ENCODE peak calls at places on chromosomes 12 and 14, in ten cellular contexts. One of them, this sample, is unnamed.

GRCh38 chr12:71731439-71732356 is 23.0 kb upstream of the RAB21 start:
- DNase-seq in A549: peak
- DNase-seq in Calu3: peak
- DNase-seq in DND-41: no peak
- DNase-seq in endothelial cell: no peak
- DNase-seq in RWPE1: no peak
- DNase-seq in HepG2: peak
- DNase-seq in nephron progenitor cell: no peak
- DNase-seq in dorsolateral prefrontal cortex: no peak
- DNase-seq in lung: no peak
- DNase-seq in this sample: no peak

GRCh38 chr14:93682459-93682858 is 105.8 kb downstream of the PRIMA1 start:
- DNase-seq in dorsolateral prefrontal cortex: no peak
- DNase-seq in RWPE1: no peak
- DNase-seq in DND-41: no peak
- DNase-seq in HepG2: no peak
- DNase-seq in lung: no peak
- DNase-seq in Calu3: no peak
- DNase-seq in endothelial cell: no peak
- DNase-seq in A549: no peak
- DNase-seq in nephron progenitor cell: no peak
- DNase-seq in this sample: no peak

GRCh38 chr14:20823859-20824258 is 21.2 kb upstream of the RNASE1 start:
- DNase-seq in A549: no peak
- DNase-seq in lung: no peak
- DNase-seq in dorsolateral prefrontal cortex: no peak
- DNase-seq in Calu3: no peak
- DNase-seq in nephron progenitor cell: no peak
- DNase-seq in DND-41: no peak
- DNase-seq in endothelial cell: no peak
- DNase-seq in HepG2: no peak
- DNase-seq in RWPE1: no peak
- DNase-seq in this sample: no peak

GRCh38 chr14:99612065-99612736 is 8.2 kb upstream of the CCDC85C start:
- DNase-seq in lung: no peak
- DNase-seq in A549: no peak
- DNase-seq in HepG2: no peak
- DNase-seq in endothelial cell: no peak
- DNase-seq in RWPE1: no peak
- DNase-seq in dorsolateral prefrontal cortex: no peak
- DNase-seq in Calu3: no peak
- DNase-seq in nephron progenitor cell: no peak
- DNase-seq in DND-41: no peak
- DNase-seq in this sample: no peak

GRCh38 chr12:9052610-9053009 is 63.1 kb downstream of the A2M start:
- DNase-seq in DND-41: no peak
- DNase-seq in lung: no peak
- DNase-seq in RWPE1: no peak
- DNase-seq in dorsolateral prefrontal cortex: no peak
- DNase-seq in HepG2: no peak
- DNase-seq in Calu3: no peak
- DNase-seq in endothelial cell: no peak
- DNase-seq in nephron progenitor cell: no peak
- DNase-seq in A549: no peak
- DNase-seq in this sample: no peak

GRCh38 chr12:2003676-2004112 is 563 bp downstream of the DCP1B start:
- DNase-seq in lung: no peak
- DNase-seq in A549: no peak
- DNase-seq in DND-41: no peak
- DNase-seq in HepG2: no peak
- DNase-seq in RWPE1: peak
- DNase-seq in Calu3: no peak
- DNase-seq in nephron progenitor cell: no peak
- DNase-seq in endothelial cell: no peak
- DNase-seq in dorsolateral prefrontal cortex: peak
- DNase-seq in this sample: no peak

GRCh38 chr14:102752239-102752847 is 24.9 kb upstream of the TRAF3 start:
- DNase-seq in HepG2: no peak
- DNase-seq in RWPE1: no peak
- DNase-seq in DND-41: no peak
- DNase-seq in lung: no peak
- DNase-seq in Calu3: no peak
- DNase-seq in A549: no peak
- DNase-seq in nephron progenitor cell: no peak
- DNase-seq in endothelial cell: no peak
- DNase-seq in dorsolateral prefrontal cortex: no peak
- DNase-seq in this sample: no peak

GRCh38 chr12:127677537-127678131 is 589.3 kb upstream of the TMEM132C start:
- DNase-seq in endothelial cell: peak
- DNase-seq in DND-41: peak
- DNase-seq in HepG2: peak
- DNase-seq in nephron progenitor cell: peak
- DNase-seq in RWPE1: peak
- DNase-seq in dorsolateral prefrontal cortex: peak
- DNase-seq in A549: peak
- DNase-seq in lung: peak
- DNase-seq in Calu3: peak
- DNase-seq in this sample: no peak

DNA sequence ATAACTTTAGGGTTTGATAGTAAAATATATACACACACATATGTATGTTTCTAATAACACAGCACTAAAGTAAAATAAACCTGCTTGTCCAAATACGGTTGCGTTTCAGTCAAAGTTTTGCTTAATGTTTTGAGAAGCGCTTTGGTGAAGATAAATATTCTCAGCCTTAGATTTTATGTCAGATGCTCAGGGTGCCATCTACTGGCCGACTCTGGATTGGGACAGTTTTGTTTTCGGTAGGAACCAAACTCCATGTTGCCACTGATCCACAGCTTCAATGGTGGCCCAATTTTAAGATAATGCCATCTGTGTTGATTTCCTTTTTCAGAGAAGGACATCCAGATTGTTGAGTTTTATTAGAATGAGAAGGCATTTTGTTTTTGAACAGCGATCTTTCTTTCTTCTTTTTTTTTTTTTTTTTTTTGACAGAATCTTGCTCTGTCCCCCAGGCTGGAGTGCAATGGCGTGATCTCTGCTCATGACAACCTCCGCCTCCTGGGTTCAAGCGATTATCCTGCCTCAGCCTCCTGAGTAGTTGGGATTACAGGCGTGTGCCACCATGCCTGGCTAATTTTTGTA is 43.1 kb downstream of the LLPH start:
- DNase-seq in A549: peak
- DNase-seq in endothelial cell: peak
- DNase-seq in nephron progenitor cell: peak
- DNase-seq in lung: peak
- DNase-seq in dorsolateral prefrontal cortex: peak
- DNase-seq in DND-41: peak
- DNase-seq in RWPE1: peak
- DNase-seq in HepG2: peak
- DNase-seq in Calu3: peak
- DNase-seq in this sample: no peak
- TF ChIP-seq CTCF in A549: peak
- TF ChIP-seq CTCF in endothelial cell: peak
- TF ChIP-seq CTCF in nephron progenitor cell: peak
- TF ChIP-seq CTCF in lung: peak
- TF ChIP-seq CTCF in dorsolateral prefrontal cortex: peak
- TF ChIP-seq CTCF in DND-41: peak
- TF ChIP-seq CTCF in RWPE1: peak
- TF ChIP-seq CTCF in HepG2: peak
- TF ChIP-seq CTCF in Calu3: peak
- TF ChIP-seq CTCF in this sample: peak

GRCh38 chr14:28773176-28773575 is 6.6 kb downstream of the FOXG1 start:
- DNase-seq in RWPE1: no peak
- DNase-seq in Calu3: no peak
- DNase-seq in DND-41: no peak
- DNase-seq in dorsolateral prefrontal cortex: no peak
- DNase-seq in lung: no peak
- DNase-seq in A549: no peak
- DNase-seq in nephron progenitor cell: no peak
- DNase-seq in endothelial cell: no peak
- DNase-seq in HepG2: no peak
- DNase-seq in this sample: no peak

GRCh38 chr14:28774764-28775738 is 8.5 kb downstream of the FOXG1 start:
- DNase-seq in dorsolateral prefrontal cortex: no peak
- DNase-seq in endothelial cell: no peak
- DNase-seq in nephron progenitor cell: no peak
- DNase-seq in RWPE1: no peak
- DNase-seq in A549: no peak
- DNase-seq in HepG2: no peak
- DNase-seq in Calu3: no peak
- DNase-seq in lung: no peak
- DNase-seq in DND-41: no peak
- DNase-seq in this sample: no peak

GRCh38 chr14:28772613-28773012 is 6.0 kb downstream of the FOXG1 start:
- DNase-seq in lung: no peak
- DNase-seq in A549: no peak
- DNase-seq in nephron progenitor cell: no peak
- DNase-seq in Calu3: no peak
- DNase-seq in dorsolateral prefrontal cortex: no peak
- DNase-seq in endothelial cell: no peak
- DNase-seq in RWPE1: no peak
- DNase-seq in DND-41: no peak
- DNase-seq in HepG2: no peak
- DNase-seq in this sample: no peak

GRCh38 chr14:28776482-28777266 is 10.1 kb downstream of the FOXG1 start:
- DNase-seq in nephron progenitor cell: no peak
- DNase-seq in A549: no peak
- DNase-seq in lung: no peak
- DNase-seq in Calu3: no peak
- DNase-seq in DND-41: no peak
- DNase-seq in HepG2: no peak
- DNase-seq in RWPE1: no peak
- DNase-seq in dorsolateral prefrontal cortex: no peak
- DNase-seq in endothelial cell: no peak
- DNase-seq in this sample: no peak

GRCh38 chr14:28773917-28774691 is 7.5 kb downstream of the FOXG1 start:
- DNase-seq in HepG2: no peak
- DNase-seq in nephron progenitor cell: peak
- DNase-seq in lung: no peak
- DNase-seq in A549: peak
- DNase-seq in dorsolateral prefrontal cortex: peak
- DNase-seq in Calu3: no peak
- DNase-seq in endothelial cell: peak
- DNase-seq in DND-41: no peak
- DNase-seq in RWPE1: no peak
- DNase-seq in this sample: no peak
- TF ChIP-seq CTCF in HepG2: peak
- TF ChIP-seq CTCF in nephron progenitor cell: peak
- TF ChIP-seq CTCF in lung: no peak
- TF ChIP-seq CTCF in A549: no peak
- TF ChIP-seq CTCF in dorsolateral prefrontal cortex: peak
- TF ChIP-seq CTCF in Calu3: no peak
- TF ChIP-seq CTCF in endothelial cell: no peak
- TF ChIP-seq CTCF in DND-41: no peak
- TF ChIP-seq CTCF in RWPE1: no peak
- TF ChIP-seq CTCF in this sample: peak

DNA sequence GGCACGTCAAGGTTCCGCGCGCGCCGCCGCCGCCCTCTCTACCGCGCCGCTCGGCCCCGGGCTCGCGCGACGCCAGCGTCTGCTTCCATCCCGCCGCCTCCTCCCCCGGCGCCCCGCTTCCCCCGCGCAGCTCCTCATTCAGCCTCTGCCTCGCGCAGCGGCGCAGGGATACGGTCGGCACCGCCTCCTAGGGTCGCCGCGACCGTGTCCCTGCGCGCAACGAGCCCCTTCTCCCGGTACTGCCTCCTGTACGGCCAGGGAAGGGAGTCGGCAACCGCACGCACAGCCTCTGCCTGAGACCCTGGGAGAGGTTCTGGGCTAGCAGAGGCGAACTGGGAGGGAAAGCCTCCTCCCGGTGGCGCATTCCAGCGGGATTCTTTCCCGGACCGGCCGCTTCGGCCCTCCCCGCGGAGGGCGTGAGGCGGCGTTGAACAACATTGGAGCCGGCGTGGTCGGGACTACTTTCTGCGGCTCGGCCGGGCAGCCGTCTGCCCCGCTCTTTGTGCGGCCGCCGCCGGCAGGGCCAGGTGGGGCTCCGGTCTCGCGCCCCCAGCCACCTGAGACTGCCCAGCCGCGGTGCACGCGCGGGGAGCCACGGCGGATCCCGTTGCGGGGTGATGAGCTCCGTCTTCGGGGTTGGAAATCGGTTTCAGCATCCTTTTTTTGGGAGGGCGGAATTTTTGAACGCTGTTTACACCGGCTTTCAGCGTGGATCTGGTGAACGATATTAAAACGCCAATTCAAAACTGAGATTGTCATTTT is at the start of gene LRP6:
- DNase-seq in endothelial cell: peak
- DNase-seq in dorsolateral prefrontal cortex: peak
- DNase-seq in HepG2: peak
- DNase-seq in Calu3: peak
- DNase-seq in nephron progenitor cell: peak
- DNase-seq in lung: peak
- DNase-seq in RWPE1: peak
- DNase-seq in DND-41: peak
- DNase-seq in A549: peak
- DNase-seq in this sample: peak
- TF ChIP-seq CTCF in endothelial cell: no peak
- TF ChIP-seq CTCF in dorsolateral prefrontal cortex: peak
- TF ChIP-seq CTCF in HepG2: peak
- TF ChIP-seq CTCF in Calu3: peak
- TF ChIP-seq CTCF in nephron progenitor cell: no peak
- TF ChIP-seq CTCF in lung: no peak
- TF ChIP-seq CTCF in RWPE1: no peak
- TF ChIP-seq CTCF in DND-41: no peak
- TF ChIP-seq CTCF in A549: no peak
- TF ChIP-seq CTCF in this sample: peak

GRCh38 chr14:103770500-103770899 is 54.9 kb downstream of the ZFYVE21 start:
- DNase-seq in lung: no peak
- DNase-seq in RWPE1: no peak
- DNase-seq in A549: no peak
- DNase-seq in Calu3: no peak
- DNase-seq in HepG2: no peak
- DNase-seq in endothelial cell: no peak
- DNase-seq in dorsolateral prefrontal cortex: no peak
- DNase-seq in nephron progenitor cell: no peak
- DNase-seq in DND-41: no peak
- DNase-seq in this sample: no peak

GRCh38 chr14:103770902-103771301 is 55.3 kb downstream of the ZFYVE21 start:
- DNase-seq in A549: no peak
- DNase-seq in HepG2: no peak
- DNase-seq in nephron progenitor cell: no peak
- DNase-seq in RWPE1: no peak
- DNase-seq in dorsolateral prefrontal cortex: no peak
- DNase-seq in DND-41: no peak
- DNase-seq in lung: no peak
- DNase-seq in Calu3: no peak
- DNase-seq in endothelial cell: no peak
- DNase-seq in this sample: no peak

GRCh38 chr14:103772078-103772712 is 56.6 kb downstream of the ZFYVE21 start:
- DNase-seq in dorsolateral prefrontal cortex: no peak
- DNase-seq in nephron progenitor cell: no peak
- DNase-seq in lung: no peak
- DNase-seq in RWPE1: no peak
- DNase-seq in A549: no peak
- DNase-seq in Calu3: no peak
- DNase-seq in HepG2: no peak
- DNase-seq in endothelial cell: no peak
- DNase-seq in DND-41: no peak
- DNase-seq in this sample: no peak

DNA sequence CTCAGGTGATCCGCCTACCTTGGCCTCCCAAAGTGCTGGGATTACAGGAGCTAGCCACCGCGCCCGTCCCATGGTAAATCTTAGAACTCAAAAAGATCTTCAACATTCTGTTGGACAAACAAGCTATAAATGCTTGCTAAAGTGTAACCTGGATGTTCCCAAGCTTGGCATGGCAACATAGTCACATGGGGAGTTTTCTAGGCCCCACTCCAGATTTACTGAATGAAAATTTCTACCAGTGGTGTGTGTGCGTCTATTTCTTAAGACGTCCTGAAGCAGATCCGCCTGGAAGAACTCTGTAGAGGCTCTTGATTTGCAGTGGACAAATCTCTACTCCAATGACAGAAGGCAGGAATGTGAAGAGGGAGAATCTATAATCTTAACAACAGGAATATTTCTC is 59.9 kb downstream of the ZFYVE21 start:
- DNase-seq in HepG2: no peak
- DNase-seq in DND-41: no peak
- DNase-seq in RWPE1: no peak
- DNase-seq in lung: no peak
- DNase-seq in dorsolateral prefrontal cortex: no peak
- DNase-seq in nephron progenitor cell: no peak
- DNase-seq in A549: no peak
- DNase-seq in Calu3: no peak
- DNase-seq in endothelial cell: no peak
- DNase-seq in this sample: no peak
- TF ChIP-seq CTCF in HepG2: no peak
- TF ChIP-seq CTCF in DND-41: no peak
- TF ChIP-seq CTCF in RWPE1: no peak
- TF ChIP-seq CTCF in lung: no peak
- TF ChIP-seq CTCF in dorsolateral prefrontal cortex: no peak
- TF ChIP-seq CTCF in nephron progenitor cell: no peak
- TF ChIP-seq CTCF in A549: no peak
- TF ChIP-seq CTCF in Calu3: no peak
- TF ChIP-seq CTCF in endothelial cell: no peak
- TF ChIP-seq CTCF in this sample: no peak

This sample was measured in chondrocyte.